ENCODE peak calls at places on chromosomes 2 and 18, in five cellular contexts. One of them, this sample, is unnamed.

GRCh38 chr2:239275037-239275685 is 125.7 kb downstream of the HDAC4 start:
- DNase-seq in neuronal stem cell: no peak
- DNase-seq in H1: no peak
- DNase-seq in H9: no peak
- DNase-seq in IMR-90: peak
- DNase-seq in this sample: peak

GRCh38 chr2:176535480-176536113 is 266.4 kb downstream of the MTX2 start:
- DNase-seq in neuronal stem cell: no peak
- DNase-seq in H1: no peak
- DNase-seq in H9: no peak
- DNase-seq in IMR-90: no peak
- DNase-seq in this sample: no peak

GRCh38 chr2:11988691-11989465 is 242.4 kb downstream of the LPIN1 start:
- DNase-seq in neuronal stem cell: no peak
- DNase-seq in H1: no peak
- DNase-seq in H9: no peak
- DNase-seq in IMR-90: no peak
- DNase-seq in this sample: no peak

GRCh38 chr2:178386951-178387602 is 63.9 kb downstream of the PRKRA start:
- DNase-seq in neuronal stem cell: no peak
- DNase-seq in H1: no peak
- DNase-seq in H9: no peak
- DNase-seq in IMR-90: peak
- DNase-seq in this sample: peak

GRCh38 chr18:76686737-76687231 is 135.6 kb upstream of the ZNF236 start:
- DNase-seq in neuronal stem cell: peak
- DNase-seq in H1: no peak
- DNase-seq in H9: peak
- DNase-seq in IMR-90: peak
- DNase-seq in this sample: peak

GRCh38 chr2:149365826-149366583 is 35.6 kb downstream of the LYPD6 start:
- DNase-seq in neuronal stem cell: no peak
- DNase-seq in H1: no peak
- DNase-seq in H9: no peak
- DNase-seq in IMR-90: peak
- DNase-seq in this sample: peak

GRCh38 chr2:96336873-96337272 is 1.3 kb downstream of the NCAPH start:
- DNase-seq in neuronal stem cell: no peak
- DNase-seq in H1: no peak
- DNase-seq in H9: no peak
- DNase-seq in IMR-90: no peak
- DNase-seq in this sample: no peak

GRCh38 chr2:180291060-180291459 is 284.0 kb upstream of the CWC22 start:
- DNase-seq in neuronal stem cell: no peak
- DNase-seq in H1: no peak
- DNase-seq in H9: no peak
- DNase-seq in IMR-90: peak
- DNase-seq in this sample: no peak

GRCh38 chr2:160028431-160029269 is 33.8 kb downstream of the PLA2R1 start:
- DNase-seq in neuronal stem cell: no peak
- DNase-seq in H1: no peak
- DNase-seq in H9: no peak
- DNase-seq in IMR-90: peak
- DNase-seq in this sample: peak

GRCh38 chr2:71724793-71725192 is 271.4 kb downstream of the DYSF start:
- DNase-seq in neuronal stem cell: no peak
- DNase-seq in H1: no peak
- DNase-seq in H9: no peak
- DNase-seq in IMR-90: no peak
- DNase-seq in this sample: no peak

GRCh38 chr2:42556351-42556890 is 12.0 kb upstream of the MTA3 start:
- DNase-seq in neuronal stem cell: no peak
- DNase-seq in H1: no peak
- DNase-seq in H9: no peak
- DNase-seq in IMR-90: no peak
- DNase-seq in this sample: peak

GRCh38 chr2:26650713-26651457 is 9.7 kb upstream of the CIB4 start:
- DNase-seq in neuronal stem cell: no peak
- DNase-seq in H1: no peak
- DNase-seq in H9: peak
- DNase-seq in IMR-90: no peak
- DNase-seq in this sample: no peak
- H3K4ac ChIP-seq in neuronal stem cell: no peak
- H3K4ac ChIP-seq in H1: no peak
- H3K4ac ChIP-seq in H9: no peak
- H3K4ac ChIP-seq in IMR-90: no peak
- H3K4ac ChIP-seq in this sample: no peak

DNA sequence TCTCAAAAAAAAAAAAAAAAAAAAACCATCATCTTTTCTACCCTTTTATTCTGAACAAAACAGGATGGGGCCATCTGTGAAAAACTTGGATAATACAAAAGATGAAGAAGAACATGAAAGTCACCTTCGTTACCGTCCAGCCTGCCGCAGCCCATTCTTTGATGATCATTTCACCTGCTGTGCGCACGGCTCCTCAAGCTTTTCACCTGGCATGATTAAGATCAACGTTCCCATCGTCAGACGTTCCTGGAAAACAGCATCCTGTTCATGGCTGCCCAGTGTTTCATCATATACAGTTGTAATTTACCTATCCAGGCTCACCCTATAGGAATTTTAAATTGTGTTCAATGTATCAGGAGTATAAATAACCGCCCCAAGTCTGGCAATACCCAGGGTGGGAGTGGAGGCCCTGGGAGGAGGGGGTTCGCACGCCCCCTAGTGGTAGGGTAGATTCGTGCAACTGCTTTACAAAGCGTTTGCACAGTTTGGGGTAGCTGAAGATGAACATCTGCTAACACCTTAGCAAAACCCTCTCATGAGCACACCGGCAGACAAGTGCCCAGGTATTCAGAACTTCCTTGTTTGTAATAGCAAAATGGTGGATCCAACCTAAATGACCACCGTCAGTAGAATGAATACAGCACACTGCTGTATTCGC is 49.0 kb upstream of the GLI2 start:
- DNase-seq in neuronal stem cell: no peak
- DNase-seq in H1: no peak
- DNase-seq in H9: no peak
- DNase-seq in IMR-90: no peak
- DNase-seq in this sample: no peak
- H2AFZ ChIP-seq in neuronal stem cell: no peak
- H2AFZ ChIP-seq in H1: no peak
- H2AFZ ChIP-seq in H9: no peak
- H2AFZ ChIP-seq in IMR-90: peak
- H2AFZ ChIP-seq in this sample: no peak

GRCh38 chr2:186614373-186614772 is 24.5 kb downstream of the ITGAV start:
- DNase-seq in neuronal stem cell: no peak
- DNase-seq in H1: no peak
- DNase-seq in H9: no peak
- DNase-seq in IMR-90: no peak
- DNase-seq in this sample: no peak
- H3K4ac ChIP-seq in neuronal stem cell: no peak
- H3K4ac ChIP-seq in H1: no peak
- H3K4ac ChIP-seq in H9: no peak
- H3K4ac ChIP-seq in IMR-90: no peak
- H3K4ac ChIP-seq in this sample: no peak

GRCh38 chr2:132659331-132659730 is 10.7 kb downstream of the LYPD1 start:
- DNase-seq in neuronal stem cell: no peak
- DNase-seq in H1: no peak
- DNase-seq in H9: no peak
- DNase-seq in IMR-90: no peak
- DNase-seq in this sample: no peak

GRCh38 chr2:132651115-132652099 is 18.6 kb downstream of the LYPD1 start:
- DNase-seq in neuronal stem cell: no peak
- DNase-seq in H1: no peak
- DNase-seq in H9: peak
- DNase-seq in IMR-90: peak
- DNase-seq in this sample: peak

GRCh38 chr2:132656213-132656612 is 13.8 kb downstream of the LYPD1 start:
- DNase-seq in neuronal stem cell: no peak
- DNase-seq in H1: no peak
- DNase-seq in H9: no peak
- DNase-seq in IMR-90: peak
- DNase-seq in this sample: no peak

GRCh38 chr2:132652501-132652900 is 17.5 kb downstream of the LYPD1 start:
- DNase-seq in neuronal stem cell: no peak
- DNase-seq in H1: no peak
- DNase-seq in H9: no peak
- DNase-seq in IMR-90: no peak
- DNase-seq in this sample: no peak

DNA sequence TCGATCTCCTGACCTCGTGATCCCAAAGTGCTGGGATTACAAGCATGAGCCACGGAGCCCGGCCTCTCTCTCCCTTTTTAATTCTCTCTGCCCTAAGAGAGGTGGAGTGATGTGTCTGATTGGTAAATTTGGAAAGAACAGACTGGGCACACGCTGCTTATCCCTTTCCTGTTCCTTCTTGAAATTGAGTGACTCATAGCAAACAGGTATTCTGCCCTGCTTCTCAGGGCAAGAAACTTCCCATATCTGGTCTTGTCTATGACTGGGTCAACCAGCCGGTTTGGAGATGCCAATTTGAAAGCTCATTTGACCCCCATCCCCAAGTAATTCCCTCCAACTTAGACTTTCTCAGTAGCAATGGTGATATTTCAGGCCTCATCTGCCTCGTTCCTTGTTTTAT is 15.0 kb downstream of the LYPD1 start:
- DNase-seq in neuronal stem cell: no peak
- DNase-seq in H1: no peak
- DNase-seq in H9: no peak
- DNase-seq in IMR-90: no peak
- DNase-seq in this sample: no peak
- H2AFZ ChIP-seq in neuronal stem cell: no peak
- H2AFZ ChIP-seq in H1: no peak
- H2AFZ ChIP-seq in H9: no peak
- H2AFZ ChIP-seq in IMR-90: no peak
- H2AFZ ChIP-seq in this sample: no peak

DNA sequence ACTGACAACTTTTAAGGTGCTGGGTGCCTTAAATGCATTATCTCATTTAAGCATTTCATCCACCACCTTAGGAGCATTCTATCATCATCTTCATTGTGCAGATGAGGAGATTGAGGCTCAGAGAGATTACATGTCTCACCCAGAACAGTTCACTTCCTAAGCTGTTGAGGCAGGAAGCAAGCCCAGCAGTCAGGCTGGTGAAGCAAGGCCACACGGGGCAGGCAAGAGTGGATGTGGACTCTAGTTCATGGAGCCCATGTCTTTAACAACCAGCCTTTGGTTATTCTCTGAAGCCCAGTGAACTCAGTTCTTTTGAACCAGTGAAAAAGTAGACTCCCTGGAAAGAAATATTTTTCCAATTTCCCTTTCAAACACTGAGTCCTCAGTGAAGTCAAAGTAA is 294.8 kb upstream of the MGAT5 start:
- DNase-seq in neuronal stem cell: no peak
- DNase-seq in H1: no peak
- DNase-seq in H9: no peak
- DNase-seq in IMR-90: no peak
- DNase-seq in this sample: no peak
- H3K4ac ChIP-seq in neuronal stem cell: no peak
- H3K4ac ChIP-seq in H1: no peak
- H3K4ac ChIP-seq in H9: no peak
- H3K4ac ChIP-seq in IMR-90: no peak
- H3K4ac ChIP-seq in this sample: no peak

DNA sequence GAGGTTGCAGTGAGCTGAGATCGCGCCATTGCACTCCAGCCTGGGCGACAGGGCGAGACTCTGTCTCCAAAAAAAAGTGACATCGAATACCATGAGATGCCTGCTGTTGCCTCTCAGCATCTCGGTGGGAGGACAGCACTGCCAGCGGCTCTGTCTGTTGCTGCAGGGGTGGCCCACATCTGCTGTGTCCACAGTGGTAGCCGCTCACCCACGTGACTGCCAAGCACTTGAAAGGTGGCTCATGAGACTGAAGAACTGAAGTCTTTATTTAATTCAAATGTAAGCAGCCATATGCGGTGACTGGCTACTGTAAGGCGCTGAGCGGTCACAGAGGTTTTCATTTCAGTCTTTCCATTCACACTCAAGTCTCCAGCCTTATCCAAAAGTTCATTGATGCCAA is 25.8 kb downstream of the IMPA2 start:
- DNase-seq in neuronal stem cell: no peak
- DNase-seq in H1: no peak
- DNase-seq in H9: no peak
- DNase-seq in IMR-90: no peak
- DNase-seq in this sample: no peak
- H2AFZ ChIP-seq in neuronal stem cell: no peak
- H2AFZ ChIP-seq in H1: no peak
- H2AFZ ChIP-seq in H9: no peak
- H2AFZ ChIP-seq in IMR-90: no peak
- H2AFZ ChIP-seq in this sample: no peak

This sample was measured in mesenchymal stem cell.